ENCODE peak calls at places on chromosomes 12 and 14, in six cellular contexts. J, K, U, L, Q and N are unnamed samples.

GRCh38 chr14:105180598-105181528 is at the start of gene NUDT14:
- DNase-seq in J (peak; percentile 50), K (peak; percentile 93), U (no peak), L (peak; percentile 75), Q (peak; percentile 99), N (peak; percentile 66)

GRCh38 chr12:2813573-2814185 is 1.2 kb downstream of the ITFG2 start:
- DNase-seq in J (peak; percentile 37), K (no peak), U (no peak), L (peak; percentile 84), Q (peak; percentile 81), N (no peak)

GRCh38 chr12:40222247-40222646 is 2.5 kb upstream of the LRRK2 start:
- DNase-seq in J (no peak), K (no peak), U (no peak), L (no peak), Q (no peak), N (no peak)

GRCh38 chr14:67622675-67623074 is 3.0 kb downstream of the ARG2 start:
- DNase-seq in J (peak; percentile 23), K (no peak), U (no peak), L (peak; percentile 77), Q (peak; percentile 50), N (no peak)

GRCh38 chr12:84508325-84508861 is 404.2 kb downstream of the SLC6A15 start:
- DNase-seq in J (peak; percentile 11), K (no peak), U (no peak), L (peak; percentile 56), Q (no peak), N (no peak)

GRCh38 chr14:58082491-58083098 is 69.4 kb downstream of the ARMH4 start:
- DNase-seq in J (no peak), K (no peak), U (no peak), L (no peak), Q (no peak), N (no peak)

GRCh38 chr12:1277905-1278304 is 286.9 kb downstream of the ERC1 start:
- DNase-seq in J (no peak), K (no peak), U (no peak), L (no peak), Q (no peak), N (no peak)

GRCh38 chr12:77560714-77561113 is 270.0 kb upstream of the NAV3 start:
- DNase-seq in J (no peak), K (no peak), U (no peak), L (peak; percentile 17), Q (no peak), N (no peak)

GRCh38 chr12:114888458-114888857 is 204.5 kb upstream of the TBX3 start:
- DNase-seq in J (no peak), K (no peak), U (no peak), L (no peak), Q (no peak), N (no peak)

GRCh38 chr12:92971869-92972524 is 42.9 kb upstream of the EEA1 start:
- DNase-seq in J (no peak), K (no peak), U (no peak), L (no peak), Q (no peak), N (no peak)

GRCh38 chr12:119020377-119021360 is 39.3 kb downstream of the SRRM4 start:
- DNase-seq in J (peak; percentile 30), K (peak; percentile 46), U (no peak), L (peak; percentile 97), Q (peak; percentile 78), N (peak; percentile 17)

GRCh38 chr12:71236133-71236660 is 78.4 kb upstream of the TSPAN8 start:
- DNase-seq in J (no peak), K (no peak), U (no peak), L (no peak), Q (no peak), N (no peak)

GRCh38 chr14:24710403-24711063 is 76.5 kb upstream of the GZMB start:
- DNase-seq in J (peak; percentile 61), K (peak; percentile 52), U (no peak), L (peak; percentile 78), Q (peak; percentile 54), N (peak; percentile 24)

GRCh38 chr12:51926718-51927117 is 19.4 kb downstream of the ACVRL1 start:
- DNase-seq in J (no peak), K (peak; percentile 75), U (no peak), L (peak; percentile 74), Q (peak; percentile 66), N (no peak)

GRCh38 chr12:64687816-64688599 is 71.2 kb downstream of the GNS start:
- DNase-seq in J (no peak), K (peak; percentile 55), U (no peak), L (no peak), Q (no peak), N (no peak)

GRCh38 chr12:87216436-87216835 is 812.8 kb downstream of the C12orf50 start:
- DNase-seq in J (no peak), K (no peak), U (no peak), L (no peak), Q (no peak), N (no peak)

GRCh38 chr12:58967551-58967950 is 47.2 kb upstream of the LRIG3 start:
- DNase-seq in J (no peak), K (no peak), U (no peak), L (no peak), Q (no peak), N (no peak)

GRCh38 chr12:67640863-67641262 is 7.7 kb upstream of the DYRK2 start:
- DNase-seq in J (no peak), K (no peak), U (no peak), L (no peak), Q (no peak), N (no peak)

GRCh38 chr14:36661506-36662257 is at the start of gene PAX9:
- DNase-seq in J (no peak), K (peak; percentile 78), U (no peak), L (peak; percentile 98), Q (peak; percentile 96), N (peak; percentile 54)

GRCh38 chr12:18306311-18306710 is 45.0 kb downstream of the PIK3C2G start:
- DNase-seq in J (no peak), K (no peak), U (no peak), L (no peak), Q (no peak), N (no peak)

GRCh38 chr12:12839003-12839395 is 25.9 kb downstream of the DDX47 start:
- DNase-seq in J (no peak), K (no peak), U (no peak), L (no peak), Q (no peak), N (no peak)

GRCh38 chr14:32224731-32225377 is 21.8 kb upstream of the RNU6-8 start:
- DNase-seq in J (peak; percentile 30), K (no peak), U (no peak), L (peak; percentile 30), Q (peak; percentile 14), N (no peak)

GRCh38 chr12:53965251-53966069 is 7.5 kb upstream of the HOXC11 start:
- DNase-seq in J (no peak), K (no peak), U (no peak), L (peak; percentile 96), Q (peak; percentile 85), N (no peak)

GRCh38 chr12:53967451-53968059 is 5.4 kb upstream of the HOXC11 start:
- DNase-seq in J (no peak), K (no peak), U (no peak), L (no peak), Q (no peak), N (no peak)

GRCh38 chr12:53964315-53964713 is 8.6 kb upstream of the HOXC11 start:
- DNase-seq in J (no peak), K (no peak), U (no peak), L (no peak), Q (no peak), N (no peak)

GRCh38 chr12:53966385-53967133 is 6.4 kb upstream of the HOXC11 start:
- DNase-seq in J (no peak), K (no peak), U (no peak), L (no peak), Q (peak; percentile 62), N (no peak)

DNA sequence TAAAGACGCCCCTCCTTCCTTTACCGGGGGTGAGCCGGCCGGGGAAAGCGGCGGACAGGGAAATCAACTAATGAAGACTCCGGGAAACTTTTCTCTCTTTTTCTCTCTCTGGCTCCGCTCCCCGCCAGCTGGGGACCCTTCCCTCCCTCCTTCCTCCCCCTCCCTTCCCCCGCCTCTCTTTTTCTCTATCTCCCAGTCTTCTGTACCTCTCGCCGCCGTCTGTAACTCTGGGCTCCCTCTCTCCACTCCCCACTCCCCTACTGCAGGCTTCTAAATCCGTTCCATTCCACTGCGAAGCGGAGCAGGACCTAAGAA is 6.9 kb upstream of the HOXC11 start:
- DNase-seq in J (no peak), K (no peak), U (no peak), L (peak; percentile 90), Q (peak; percentile 82), N (no peak)
- H3K27me3 ChIP-seq in J (peaks cover 100% of the 10 kb centered on the region), K (peaks cover 79% of the 10 kb centered on the region), U (peaks cover 10% of the 10 kb centered on the region), L (peaks cover 100% of the 10 kb centered on the region), Q (peaks cover 100% of the 10 kb centered on the region), N (peaks cover 100% of the 10 kb centered on the region)

GRCh38 chr12:48022180-48022521 is 17.9 kb upstream of the COL2A1 start:
- DNase-seq in J (no peak), K (no peak), U (no peak), L (no peak), Q (no peak), N (no peak)
- H3K27me3 ChIP-seq in J (peaks cover 26% of the 10 kb centered on the region), K (no peaks in the 10 kb centered on the region), U (no peaks in the 10 kb centered on the region), L (peaks cover 100% of the 10 kb centered on the region), Q (peaks cover 98% of the 10 kb centered on the region), N (peaks cover 20% of the 10 kb centered on the region)

GRCh38 chr12:21223930-21224329 is 92.9 kb downstream of the SLCO1B1 start:
- DNase-seq in J (no peak), K (no peak), U (no peak), L (no peak), Q (no peak), N (no peak)
- H3K27me3 ChIP-seq in J (no peaks in the 10 kb centered on the region), K (no peaks in the 10 kb centered on the region), U (no peaks in the 10 kb centered on the region), L (no peaks in the 10 kb centered on the region), Q (no peaks in the 10 kb centered on the region), N (no peaks in the 10 kb centered on the region)

GRCh38 chr12:49537709-49538601 is 875 bp upstream of the KCNH3 start:
- DNase-seq in J (no peak), K (peak; percentile 29), U (no peak), L (peak; percentile 69), Q (peak; percentile 84), N (no peak)

GRCh38 chr12:49537231-49537708 is 1.6 kb upstream of the KCNH3 start:
- DNase-seq in J (no peak), K (peak; percentile 22), U (no peak), L (peak; percentile 60), Q (peak; percentile 75), N (no peak)

GRCh38 chr12:49536526-49537195 is 2.2 kb upstream of the KCNH3 start:
- DNase-seq in J (no peak), K (peak; percentile 14), U (no peak), L (no peak), Q (no peak), N (no peak)

GRCh38 chr12:49534806-49535278 is 4.0 kb upstream of the KCNH3 start:
- DNase-seq in J (no peak), K (peak; percentile 5), U (no peak), L (peak; percentile 42), Q (peak; percentile 57), N (no peak)

DNA sequence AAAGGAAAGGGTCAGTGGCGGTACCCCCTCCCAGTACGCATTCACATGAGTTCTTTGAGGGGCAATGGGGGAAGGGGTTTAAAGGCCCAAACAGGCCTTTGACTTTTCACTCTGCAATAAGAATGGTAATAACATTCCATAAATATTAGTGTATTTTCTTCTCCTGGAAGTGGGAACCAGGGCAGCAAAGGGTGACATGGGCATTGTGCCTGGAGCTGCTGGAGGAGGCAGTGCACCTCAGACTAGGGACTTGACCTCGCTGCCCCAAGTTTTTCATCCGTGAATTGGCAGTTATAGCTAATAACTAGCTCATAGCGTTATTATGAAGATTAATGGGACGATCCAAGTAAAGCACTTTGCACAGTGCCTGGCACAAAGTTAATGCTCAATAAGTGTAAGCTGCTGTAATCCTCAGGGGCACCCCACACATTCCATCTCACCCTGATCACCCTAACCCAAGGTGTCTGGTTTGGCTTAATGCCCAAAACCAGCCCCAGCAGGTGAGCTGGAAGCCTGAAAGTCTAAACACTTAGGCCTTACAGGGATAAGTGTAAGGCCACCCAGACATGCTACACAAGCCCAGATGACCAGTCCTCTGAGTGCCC is 2.8 kb upstream of the KCNH3 start:
- DNase-seq in J (no peak), K (peak; percentile 19), U (no peak), L (no peak), Q (no peak), N (no peak)
- H3K27me3 ChIP-seq in J (peaks cover 49% of the 10 kb centered on the region), K (peaks cover 4% of the 10 kb centered on the region), U (peaks cover 4% of the 10 kb centered on the region), L (peaks cover 80% of the 10 kb centered on the region), Q (peaks cover 59% of the 10 kb centered on the region), N (peaks cover 56% of the 10 kb centered on the region)